ENCODE peak calls at places on chromosome 3, in seven cellular contexts. X, C, R, U, K, Z and B are unnamed samples.

GRCh38 chr3:122146466-122146865 is 37.0 kb upstream of the CASR start:
- DNase-seq in C (no peak), X (no peak), K (no peak), U (no peak), Z (no peak), R (no peak), B (no peak)

GRCh38 chr3:8490079-8490552 is 11.5 kb upstream of the LMCD1 start:
- DNase-seq in K (peak; percentile 61), C (no peak), X (no peak), R (no peak), Z (no peak), U (peak; percentile 24), B (no peak)

GRCh38 chr3:40191850-40192448 is 117.6 kb upstream of the EIF1B start:
- DNase-seq in Z (no peak), U (no peak), X (no peak), C (no peak), K (peak; percentile 78), R (no peak), B (peak; percentile 69)

GRCh38 chr3:177060492-177060891 is 136.8 kb downstream of the TBL1XR1 start:
- DNase-seq in K (no peak), X (no peak), C (no peak), R (no peak), U (no peak), Z (no peak), B (no peak)

GRCh38 chr3:42572278-42572677 is 9.5 kb downstream of the SEC22C start:
- DNase-seq in Z (no peak), K (peak; percentile 72), C (no peak), R (no peak), X (no peak), U (no peak), B (no peak)

GRCh38 chr3:4406746-4407568 is 60.1 kb downstream of the SUMF1 start:
- DNase-seq in R (no peak), K (peak; percentile 76), C (no peak), Z (no peak), U (no peak), X (peak; percentile 52), B (peak; percentile 9)

GRCh38 chr3:183517656-183518055 is 37.9 kb downstream of the KLHL6 start:
- DNase-seq in Z (no peak), U (no peak), X (no peak), K (no peak), R (no peak), C (no peak), B (no peak)

GRCh38 chr3:67957268-67957667 is 302.9 kb upstream of the SUCLG2 start:
- DNase-seq in R (no peak), K (no peak), X (no peak), Z (no peak), U (no peak), C (no peak), B (no peak)

GRCh38 chr3:30631237-30631961 is 25.0 kb downstream of the TGFBR2 start:
- DNase-seq in R (no peak), C (no peak), K (peak; percentile 51), U (no peak), Z (no peak), X (no peak), B (no peak)

GRCh38 chr3:13835246-13835645 is 44.6 kb downstream of the WNT7A start:
- DNase-seq in U (no peak), R (no peak), Z (no peak), X (no peak), C (no peak), K (no peak), B (no peak)

GRCh38 chr3:14152963-14153355 is 25.4 kb downstream of the XPC start:
- DNase-seq in R (no peak), U (no peak), K (no peak), Z (no peak), C (no peak), X (no peak), B (no peak)

GRCh38 chr3:36362216-36362615 is 18.1 kb upstream of the STAC start:
- DNase-seq in K (no peak), U (no peak), Z (no peak), C (no peak), R (no peak), X (no peak), B (no peak)

DNA sequence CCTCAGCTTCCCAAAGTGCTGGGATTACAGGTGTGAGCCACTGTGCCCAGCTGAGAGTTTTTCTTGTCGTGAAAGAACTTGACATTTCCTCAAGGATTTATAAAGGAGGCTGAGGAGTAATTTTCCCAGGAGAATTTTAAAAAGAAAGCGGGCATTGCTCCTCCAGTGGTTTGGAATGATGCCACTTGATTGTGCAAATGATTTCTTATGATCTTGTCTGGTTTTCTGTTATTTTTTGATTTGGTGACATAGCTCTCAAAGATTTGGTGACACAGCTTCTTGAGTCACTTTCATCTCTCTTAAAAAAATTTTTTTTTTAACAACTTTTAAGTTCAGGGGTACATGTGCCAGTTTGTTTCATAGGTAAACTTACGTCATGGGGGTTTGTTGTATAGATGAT is 24.6 kb upstream of the NFKBIZ start:
- DNase-seq in K (no peak), R (no peak), C (no peak), X (no peak), U (no peak), Z (no peak), B (no peak)
- H3K36me3 ChIP-seq in K (no peaks in the 10 kb centered on the region), R (no peaks in the 10 kb centered on the region), C (no peaks in the 10 kb centered on the region), X (no peaks in the 10 kb centered on the region), U (peaks cover 14% of the 10 kb centered on the region), Z (peaks cover 6% of the 10 kb centered on the region), B (no peaks in the 10 kb centered on the region)

GRCh38 chr3:171840484-171840830 is 2.7 kb upstream of the TMEM212 start:
- DNase-seq in R (no peak), X (no peak), U (no peak), K (no peak), C (no peak), Z (no peak), B (no peak)

GRCh38 chr3:171839270-171839669 is 3.9 kb upstream of the TMEM212 start:
- DNase-seq in X (no peak), R (no peak), C (no peak), K (no peak), U (no peak), Z (no peak), B (no peak)

GRCh38 chr3:171836836-171837235 is 6.3 kb upstream of the TMEM212 start:
- DNase-seq in Z (no peak), R (no peak), K (no peak), X (no peak), C (no peak), U (no peak), B (no peak)

GRCh38 chr3:171837698-171838097 is 5.5 kb upstream of the TMEM212 start:
- DNase-seq in Z (no peak), U (no peak), X (no peak), C (no peak), K (no peak), R (no peak), B (no peak)

GRCh38 chr3:171838218-171838720 is 4.9 kb upstream of the TMEM212 start:
- DNase-seq in C (peak; percentile 83), X (peak; percentile 66), K (no peak), R (no peak), U (no peak), Z (no peak), B (no peak)
- H3K27ac ChIP-seq in C (peak overlapping the region; percentile 65), X (peak overlapping the region; percentile 90), K (no peak overlapping the region), R (peak overlapping the region; percentile 42), U (peak overlapping the region; percentile 53), Z (peak overlapping the region; percentile 66), B (no peak overlapping the region)

DNA sequence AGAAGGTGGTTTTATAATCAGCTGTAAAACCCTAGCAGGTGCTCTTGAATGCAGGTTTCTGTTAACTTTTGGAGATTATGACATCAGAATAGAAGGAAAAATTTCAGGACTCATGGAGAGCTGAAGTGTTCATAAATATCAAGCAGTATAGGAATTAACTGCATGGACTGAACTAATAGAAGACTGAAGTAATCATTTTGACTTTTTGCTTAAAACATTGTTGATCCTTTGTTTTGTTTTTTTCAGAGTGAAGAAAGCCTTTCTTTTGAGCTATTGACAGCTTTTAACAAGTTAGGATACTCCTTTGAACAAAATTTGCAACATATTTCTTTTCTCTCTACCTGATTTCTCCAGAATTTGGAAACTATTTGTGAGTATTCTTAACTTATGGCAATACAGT is 70.6 kb upstream of the DAZL start:
- DNase-seq in R (no peak), X (no peak), K (no peak), U (no peak), Z (no peak), C (no peak), B (no peak)
- H3K4me1 ChIP-seq in R (no peaks in the 10 kb centered on the region), X (no peaks in the 10 kb centered on the region), K (no peaks in the 10 kb centered on the region), U (no peaks in the 10 kb centered on the region), Z (no peaks in the 10 kb centered on the region), C (no peaks in the 10 kb centered on the region), B (no peaks in the 10 kb centered on the region)

GRCh38 chr3:38507120-38507519 is 11.0 kb downstream of the EXOG start:
- DNase-seq in X (no peak), R (no peak), C (no peak), Z (no peak), K (no peak), U (no peak), B (no peak)
- H3K36me3 ChIP-seq in X (peaks cover 9% of the 10 kb centered on the region), R (no peaks in the 10 kb centered on the region), C (peaks cover 30% of the 10 kb centered on the region), Z (peaks cover 44% of the 10 kb centered on the region), K (peaks cover 35% of the 10 kb centered on the region), U (peaks cover 9% of the 10 kb centered on the region), B (peaks cover 2% of the 10 kb centered on the region)

GRCh38 chr3:151230644-151231043 is 27.6 kb upstream of the GPR171 start:
- DNase-seq in K (no peak), U (no peak), X (no peak), C (no peak), R (no peak), Z (no peak), B (no peak)

GRCh38 chr3:151226825-151227224 is 23.8 kb upstream of the GPR171 start:
- DNase-seq in Z (no peak), U (no peak), R (no peak), C (no peak), X (no peak), K (no peak), B (no peak)

GRCh38 chr3:151227438-151228290 is 24.6 kb upstream of the GPR171 start:
- DNase-seq in U (no peak), C (peak; percentile 84), R (no peak), X (peak; percentile 68), K (peak; percentile 81), Z (peak; percentile 84), B (peak; percentile 44)

GRCh38 chr3:151226088-151226563 is 23.1 kb upstream of the GPR171 start:
- DNase-seq in X (no peak), R (no peak), C (no peak), U (no peak), Z (no peak), K (peak; percentile 86), B (no peak)

DNA sequence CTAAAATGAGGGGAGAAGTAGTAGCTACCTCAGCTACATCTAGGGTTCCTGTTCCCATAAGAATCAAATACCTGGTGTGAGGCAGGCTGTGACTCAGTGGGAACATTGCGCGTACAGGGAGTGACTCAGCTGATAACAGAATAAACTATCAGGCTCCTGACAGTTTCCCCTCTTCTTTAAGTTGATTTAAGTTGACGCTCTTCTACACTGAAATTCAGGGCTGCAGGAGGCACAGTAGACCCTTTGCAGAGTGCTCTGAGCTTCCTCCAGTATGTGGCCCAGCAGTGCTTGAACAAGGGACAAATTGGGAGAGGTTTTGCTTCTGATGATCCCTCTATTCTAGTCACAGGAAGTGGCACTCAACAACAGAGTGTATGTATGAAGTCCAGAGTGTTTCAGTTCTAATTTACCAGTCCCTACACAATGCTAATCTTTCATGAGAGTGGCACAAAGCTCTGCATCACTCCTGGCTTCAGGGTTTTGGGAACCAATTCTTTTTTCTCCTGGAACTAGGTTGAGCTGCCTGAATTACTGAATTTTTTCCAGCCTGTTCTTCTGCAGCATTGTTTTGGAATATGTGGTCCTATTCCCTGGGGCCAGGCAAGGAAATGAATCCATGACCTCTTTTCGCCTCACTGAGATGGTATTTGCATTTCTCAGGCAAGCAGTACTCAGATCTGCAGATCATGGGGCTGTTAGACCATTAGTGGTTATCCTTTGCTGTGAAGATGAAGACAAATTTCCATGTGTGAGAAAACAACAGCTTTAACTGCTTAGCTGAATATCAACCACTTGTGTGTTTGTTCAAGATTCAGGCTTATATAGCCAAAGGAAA is 25.5 kb upstream of the GPR171 start:
- DNase-seq in R (no peak), C (no peak), X (no peak), U (no peak), K (peak; percentile 65), Z (no peak), B (no peak)
- H3K27ac ChIP-seq in R (peak overlapping the region; percentile 74), C (peak overlapping the region; percentile 29), X (no peak overlapping the region), U (no peak overlapping the region), K (peak overlapping the region; percentile 63), Z (no peak overlapping the region), B (no peak overlapping the region)